ENCODE peak calls at places on chromosomes 11 and 22, in nine cellular contexts. One of them, this sample, is unnamed. For H3K9me3, the result is how much of the 10 kb centered on the place peaks cover.

GRCh38 chr22:37905534-37906363 is at the start of gene MICALL1:
- DNase-seq in neural progenitor cell: peak
- DNase-seq in CD8-positive, alpha-beta memory T cell: peak
- DNase-seq in tibial nerve: peak
- DNase-seq in GM12878: no peak
- DNase-seq in fibroblast of lung: peak
- DNase-seq in psoas muscle: peak
- DNase-seq in SJCRH30: peak
- DNase-seq in BE2C: peak
- DNase-seq in this sample: peak

GRCh38 chr22:40332319-40332781 is 13.9 kb upstream of the ADSL start:
- DNase-seq in tibial nerve: no peak
- DNase-seq in fibroblast of lung: peak
- DNase-seq in BE2C: no peak
- DNase-seq in SJCRH30: no peak
- DNase-seq in psoas muscle: no peak
- DNase-seq in CD8-positive, alpha-beta memory T cell: no peak
- DNase-seq in neural progenitor cell: no peak
- DNase-seq in GM12878: no peak
- DNase-seq in this sample: peak

GRCh38 chr11:62125316-62125715 is 1.5 kb downstream of the INCENP start:
- DNase-seq in neural progenitor cell: no peak
- DNase-seq in psoas muscle: no peak
- DNase-seq in GM12878: no peak
- DNase-seq in tibial nerve: no peak
- DNase-seq in BE2C: no peak
- DNase-seq in fibroblast of lung: no peak
- DNase-seq in SJCRH30: no peak
- DNase-seq in CD8-positive, alpha-beta memory T cell: no peak
- DNase-seq in this sample: no peak

GRCh38 chr22:27583930-27584329 is 217.6 kb downstream of the MN1 start:
- DNase-seq in GM12878: no peak
- DNase-seq in tibial nerve: no peak
- DNase-seq in BE2C: no peak
- DNase-seq in psoas muscle: no peak
- DNase-seq in SJCRH30: no peak
- DNase-seq in fibroblast of lung: no peak
- DNase-seq in CD8-positive, alpha-beta memory T cell: no peak
- DNase-seq in neural progenitor cell: no peak
- DNase-seq in this sample: no peak

GRCh38 chr22:39178206-39179111 is 26.0 kb upstream of the CBX7 start:
- DNase-seq in CD8-positive, alpha-beta memory T cell: no peak
- DNase-seq in psoas muscle: no peak
- DNase-seq in fibroblast of lung: peak
- DNase-seq in GM12878: no peak
- DNase-seq in neural progenitor cell: no peak
- DNase-seq in tibial nerve: no peak
- DNase-seq in BE2C: no peak
- DNase-seq in SJCRH30: no peak
- DNase-seq in this sample: peak

GRCh38 chr22:50045211-50046018 is 12.7 kb downstream of the TTLL8 start:
- DNase-seq in tibial nerve: no peak
- DNase-seq in BE2C: peak
- DNase-seq in CD8-positive, alpha-beta memory T cell: no peak
- DNase-seq in fibroblast of lung: no peak
- DNase-seq in psoas muscle: no peak
- DNase-seq in SJCRH30: no peak
- DNase-seq in neural progenitor cell: no peak
- DNase-seq in GM12878: no peak
- DNase-seq in this sample: no peak

GRCh38 chr11:41879186-41879738 is 419.8 kb upstream of the LRRC4C start:
- DNase-seq in neural progenitor cell: no peak
- DNase-seq in GM12878: no peak
- DNase-seq in tibial nerve: no peak
- DNase-seq in psoas muscle: no peak
- DNase-seq in BE2C: no peak
- DNase-seq in fibroblast of lung: peak
- DNase-seq in SJCRH30: no peak
- DNase-seq in CD8-positive, alpha-beta memory T cell: no peak
- DNase-seq in this sample: no peak

GRCh38 chr11:12266943-12267342 is 110.4 kb upstream of the PARVA start:
- DNase-seq in GM12878: no peak
- DNase-seq in tibial nerve: no peak
- DNase-seq in psoas muscle: no peak
- DNase-seq in neural progenitor cell: no peak
- DNase-seq in CD8-positive, alpha-beta memory T cell: no peak
- DNase-seq in fibroblast of lung: no peak
- DNase-seq in SJCRH30: no peak
- DNase-seq in BE2C: no peak
- DNase-seq in this sample: no peak

GRCh38 chr11:119641991-119642745 is 86.8 kb downstream of the NECTIN1 start:
- DNase-seq in tibial nerve: no peak
- DNase-seq in neural progenitor cell: peak
- DNase-seq in GM12878: no peak
- DNase-seq in psoas muscle: no peak
- DNase-seq in CD8-positive, alpha-beta memory T cell: no peak
- DNase-seq in BE2C: no peak
- DNase-seq in SJCRH30: peak
- DNase-seq in fibroblast of lung: no peak
- DNase-seq in this sample: peak

GRCh38 chr11:132126973-132127900 is 756.8 kb downstream of the NTM start:
- DNase-seq in SJCRH30: no peak
- DNase-seq in CD8-positive, alpha-beta memory T cell: no peak
- DNase-seq in psoas muscle: no peak
- DNase-seq in BE2C: no peak
- DNase-seq in tibial nerve: peak
- DNase-seq in fibroblast of lung: peak
- DNase-seq in neural progenitor cell: peak
- DNase-seq in GM12878: no peak
- DNase-seq in this sample: peak

GRCh38 chr22:24190566-24191208 is 9.4 kb downstream of the SUSD2 start:
- DNase-seq in fibroblast of lung: no peak
- DNase-seq in GM12878: no peak
- DNase-seq in SJCRH30: no peak
- DNase-seq in neural progenitor cell: no peak
- DNase-seq in BE2C: peak
- DNase-seq in psoas muscle: peak
- DNase-seq in CD8-positive, alpha-beta memory T cell: no peak
- DNase-seq in tibial nerve: no peak
- DNase-seq in this sample: no peak

GRCh38 chr11:1560618-1561251 is 11.3 kb downstream of the DUSP8 start:
- DNase-seq in psoas muscle: peak
- DNase-seq in BE2C: no peak
- DNase-seq in neural progenitor cell: no peak
- DNase-seq in SJCRH30: no peak
- DNase-seq in fibroblast of lung: no peak
- DNase-seq in tibial nerve: no peak
- DNase-seq in CD8-positive, alpha-beta memory T cell: no peak
- DNase-seq in GM12878: no peak
- DNase-seq in this sample: no peak

GRCh38 chr22:37624876-37625275 is 14.6 kb upstream of the SH3BP1 start:
- DNase-seq in fibroblast of lung: no peak
- DNase-seq in tibial nerve: no peak
- DNase-seq in GM12878: no peak
- DNase-seq in psoas muscle: no peak
- DNase-seq in neural progenitor cell: no peak
- DNase-seq in CD8-positive, alpha-beta memory T cell: no peak
- DNase-seq in SJCRH30: no peak
- DNase-seq in BE2C: no peak
- DNase-seq in this sample: no peak

GRCh38 chr11:110176366-110177056 is 83.3 kb downstream of the ZC3H12C start:
- DNase-seq in tibial nerve: no peak
- DNase-seq in psoas muscle: no peak
- DNase-seq in CD8-positive, alpha-beta memory T cell: no peak
- DNase-seq in GM12878: no peak
- DNase-seq in SJCRH30: no peak
- DNase-seq in BE2C: no peak
- DNase-seq in fibroblast of lung: peak
- DNase-seq in neural progenitor cell: no peak
- DNase-seq in this sample: peak

GRCh38 chr11:125797641-125798040 is 9.7 kb downstream of the PATE3 start:
- DNase-seq in psoas muscle: no peak
- DNase-seq in SJCRH30: no peak
- DNase-seq in GM12878: no peak
- DNase-seq in fibroblast of lung: no peak
- DNase-seq in neural progenitor cell: no peak
- DNase-seq in tibial nerve: no peak
- DNase-seq in CD8-positive, alpha-beta memory T cell: no peak
- DNase-seq in BE2C: no peak
- DNase-seq in this sample: no peak

GRCh38 chr11:125802387-125802786 is 14.5 kb downstream of the PATE3 start:
- DNase-seq in GM12878: no peak
- DNase-seq in fibroblast of lung: no peak
- DNase-seq in neural progenitor cell: no peak
- DNase-seq in CD8-positive, alpha-beta memory T cell: no peak
- DNase-seq in BE2C: no peak
- DNase-seq in tibial nerve: no peak
- DNase-seq in psoas muscle: no peak
- DNase-seq in SJCRH30: no peak
- DNase-seq in this sample: no peak

GRCh38 chr11:125799808-125800207 is 11.9 kb downstream of the PATE3 start:
- DNase-seq in BE2C: no peak
- DNase-seq in neural progenitor cell: no peak
- DNase-seq in SJCRH30: no peak
- DNase-seq in psoas muscle: no peak
- DNase-seq in tibial nerve: no peak
- DNase-seq in GM12878: no peak
- DNase-seq in fibroblast of lung: no peak
- DNase-seq in CD8-positive, alpha-beta memory T cell: no peak
- DNase-seq in this sample: no peak
- H3K9me3 ChIP-seq in BE2C: under half
- H3K9me3 ChIP-seq in neural progenitor cell: under half
- H3K9me3 ChIP-seq in SJCRH30: under half
- H3K9me3 ChIP-seq in psoas muscle: under half
- H3K9me3 ChIP-seq in tibial nerve: under half
- H3K9me3 ChIP-seq in GM12878: under half
- H3K9me3 ChIP-seq in fibroblast of lung: under half
- H3K9me3 ChIP-seq in CD8-positive, alpha-beta memory T cell: under half
- H3K9me3 ChIP-seq in this sample: under half

GRCh38 chr11:31807791-31808074 is 3.4 kb downstream of the PAX6 start:
- DNase-seq in BE2C: no peak
- DNase-seq in fibroblast of lung: no peak
- DNase-seq in SJCRH30: no peak
- DNase-seq in tibial nerve: no peak
- DNase-seq in CD8-positive, alpha-beta memory T cell: no peak
- DNase-seq in GM12878: no peak
- DNase-seq in neural progenitor cell: peak
- DNase-seq in psoas muscle: no peak
- DNase-seq in this sample: no peak

GRCh38 chr11:31806944-31807790 is 4.0 kb downstream of the PAX6 start:
- DNase-seq in SJCRH30: no peak
- DNase-seq in psoas muscle: no peak
- DNase-seq in BE2C: no peak
- DNase-seq in fibroblast of lung: peak
- DNase-seq in neural progenitor cell: peak
- DNase-seq in tibial nerve: no peak
- DNase-seq in GM12878: no peak
- DNase-seq in CD8-positive, alpha-beta memory T cell: no peak
- DNase-seq in this sample: no peak

GRCh38 chr11:31808721-31809542 is 2.2 kb downstream of the PAX6 start:
- DNase-seq in BE2C: no peak
- DNase-seq in psoas muscle: no peak
- DNase-seq in tibial nerve: no peak
- DNase-seq in SJCRH30: peak
- DNase-seq in CD8-positive, alpha-beta memory T cell: no peak
- DNase-seq in fibroblast of lung: peak
- DNase-seq in GM12878: no peak
- DNase-seq in neural progenitor cell: peak
- DNase-seq in this sample: no peak

GRCh38 chr11:31809543-31809856 is 1.6 kb downstream of the PAX6 start:
- DNase-seq in psoas muscle: no peak
- DNase-seq in GM12878: no peak
- DNase-seq in tibial nerve: no peak
- DNase-seq in SJCRH30: no peak
- DNase-seq in neural progenitor cell: no peak
- DNase-seq in fibroblast of lung: peak
- DNase-seq in BE2C: no peak
- DNase-seq in CD8-positive, alpha-beta memory T cell: no peak
- DNase-seq in this sample: no peak

DNA sequence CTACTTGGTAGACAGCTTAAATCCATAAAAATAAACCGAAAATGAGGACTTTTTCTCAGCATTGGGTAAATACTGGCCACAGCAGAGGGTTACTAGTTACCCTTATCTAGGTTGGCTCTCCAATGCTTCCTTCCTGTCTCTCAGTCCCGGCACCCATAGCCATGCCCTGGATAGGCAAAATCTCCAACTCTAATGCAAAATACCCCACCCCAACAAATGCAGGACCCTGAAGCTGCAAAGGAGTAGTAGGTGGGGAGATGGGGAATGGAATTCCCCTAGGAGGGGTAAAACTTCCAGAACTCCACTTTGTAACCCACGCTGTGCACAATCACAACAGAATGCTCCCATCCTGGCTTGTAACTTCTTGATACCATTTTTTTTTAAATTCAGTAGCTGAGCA is 2.9 kb downstream of the PAX6 start:
- DNase-seq in psoas muscle: no peak
- DNase-seq in tibial nerve: no peak
- DNase-seq in CD8-positive, alpha-beta memory T cell: no peak
- DNase-seq in neural progenitor cell: no peak
- DNase-seq in BE2C: no peak
- DNase-seq in fibroblast of lung: peak
- DNase-seq in GM12878: no peak
- DNase-seq in SJCRH30: no peak
- DNase-seq in this sample: no peak
- H3K9me3 ChIP-seq in psoas muscle: under half
- H3K9me3 ChIP-seq in tibial nerve: under half
- H3K9me3 ChIP-seq in CD8-positive, alpha-beta memory T cell: under half
- H3K9me3 ChIP-seq in neural progenitor cell: under half
- H3K9me3 ChIP-seq in BE2C: under half
- H3K9me3 ChIP-seq in fibroblast of lung: under half
- H3K9me3 ChIP-seq in GM12878: under half
- H3K9me3 ChIP-seq in SJCRH30: under half
- H3K9me3 ChIP-seq in this sample: under half

DNA sequence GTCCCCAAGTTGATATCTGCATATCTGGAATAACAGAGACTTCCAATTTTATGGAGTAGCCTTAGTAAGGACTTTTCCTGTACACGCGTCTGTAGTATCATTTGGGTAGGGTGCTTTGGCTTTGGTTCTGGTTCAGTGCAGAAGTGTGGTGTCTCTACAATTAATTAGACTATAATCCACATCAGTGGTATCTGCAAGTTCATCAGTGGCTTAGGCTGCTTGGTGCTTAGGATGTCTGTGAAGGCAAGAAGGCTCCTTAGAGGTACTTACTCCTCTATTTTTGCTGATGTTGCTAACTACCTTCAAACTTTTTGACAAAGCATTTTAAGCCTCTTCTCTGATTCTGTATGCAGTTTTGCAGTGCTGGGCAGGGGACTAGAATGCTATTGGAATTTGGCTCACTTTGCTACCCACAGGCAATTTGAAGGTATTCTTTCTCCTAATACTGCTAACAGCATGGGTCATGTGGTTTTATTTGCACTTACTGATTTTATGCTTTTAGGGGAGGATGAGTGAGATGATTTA is 49.4 kb downstream of the KCNQ1OT1 start:
- DNase-seq in neural progenitor cell: no peak
- DNase-seq in tibial nerve: no peak
- DNase-seq in GM12878: no peak
- DNase-seq in BE2C: no peak
- DNase-seq in SJCRH30: no peak
- DNase-seq in fibroblast of lung: no peak
- DNase-seq in CD8-positive, alpha-beta memory T cell: no peak
- DNase-seq in psoas muscle: no peak
- DNase-seq in this sample: no peak
- H3K9me3 ChIP-seq in neural progenitor cell: under half
- H3K9me3 ChIP-seq in tibial nerve: under half
- H3K9me3 ChIP-seq in GM12878: under half
- H3K9me3 ChIP-seq in BE2C: under half
- H3K9me3 ChIP-seq in SJCRH30: half or more
- H3K9me3 ChIP-seq in fibroblast of lung: under half
- H3K9me3 ChIP-seq in CD8-positive, alpha-beta memory T cell: under half
- H3K9me3 ChIP-seq in psoas muscle: half or more
- H3K9me3 ChIP-seq in this sample: half or more

GRCh38 chr22:47497666-47498065 is 735.2 kb downstream of the TBC1D22A start:
- DNase-seq in fibroblast of lung: no peak
- DNase-seq in tibial nerve: no peak
- DNase-seq in psoas muscle: no peak
- DNase-seq in BE2C: no peak
- DNase-seq in CD8-positive, alpha-beta memory T cell: no peak
- DNase-seq in GM12878: no peak
- DNase-seq in SJCRH30: no peak
- DNase-seq in neural progenitor cell: no peak
- DNase-seq in this sample: no peak
- H3K9me3 ChIP-seq in fibroblast of lung: under half
- H3K9me3 ChIP-seq in tibial nerve: under half
- H3K9me3 ChIP-seq in psoas muscle: under half
- H3K9me3 ChIP-seq in BE2C: under half
- H3K9me3 ChIP-seq in CD8-positive, alpha-beta memory T cell: under half
- H3K9me3 ChIP-seq in GM12878: under half
- H3K9me3 ChIP-seq in SJCRH30: under half
- H3K9me3 ChIP-seq in neural progenitor cell: under half
- H3K9me3 ChIP-seq in this sample: under half

This sample was measured in IMR-90.